ENCODE peak calls at places on chromosomes 6 and 20, in six cellular contexts. One of them, this sample, is unnamed.

GRCh38 chr6:144951730-144952437 is 666.7 kb downstream of the UTRN start:
- DNase-seq in H9: no peak
- DNase-seq in mesendoderm: peak
- DNase-seq in H1: no peak
- DNase-seq in neuronal stem cell: no peak
- DNase-seq in mesenchymal stem cell: no peak
- DNase-seq in this sample: no peak

GRCh38 chr6:23218751-23219150 is 649.4 kb downstream of the HDGFL1 start:
- DNase-seq in H1: no peak
- DNase-seq in neuronal stem cell: peak
- DNase-seq in H9: peak
- DNase-seq in mesenchymal stem cell: no peak
- DNase-seq in mesendoderm: peak
- DNase-seq in this sample: no peak

GRCh38 chr6:35071347-35071994 is 69.7 kb downstream of the TCP11 start:
- DNase-seq in mesendoderm: peak
- DNase-seq in H1: no peak
- DNase-seq in mesenchymal stem cell: no peak
- DNase-seq in neuronal stem cell: no peak
- DNase-seq in H9: no peak
- DNase-seq in this sample: no peak

GRCh38 chr6:7919871-7920270 is 9.3 kb upstream of the TXNDC5 start:
- DNase-seq in H9: no peak
- DNase-seq in mesendoderm: peak
- DNase-seq in H1: no peak
- DNase-seq in mesenchymal stem cell: peak
- DNase-seq in neuronal stem cell: no peak
- DNase-seq in this sample: no peak

GRCh38 chr20:20568604-20569205 is 143.7 kb downstream of the RALGAPA2 start:
- DNase-seq in H1: no peak
- DNase-seq in mesendoderm: peak
- DNase-seq in H9: no peak
- DNase-seq in neuronal stem cell: peak
- DNase-seq in mesenchymal stem cell: peak
- DNase-seq in this sample: peak

GRCh38 chr6:42820509-42821340 is 38.9 kb downstream of the BICRAL start:
- DNase-seq in mesendoderm: peak
- DNase-seq in H9: no peak
- DNase-seq in neuronal stem cell: no peak
- DNase-seq in mesenchymal stem cell: no peak
- DNase-seq in H1: no peak
- DNase-seq in this sample: no peak

GRCh38 chr6:104123227-104123626 is 736.5 kb downstream of the HACE1 start:
- DNase-seq in mesenchymal stem cell: no peak
- DNase-seq in mesendoderm: peak
- DNase-seq in H9: peak
- DNase-seq in neuronal stem cell: no peak
- DNase-seq in H1: no peak
- DNase-seq in this sample: no peak

GRCh38 chr6:29965873-29966601 is 23.7 kb downstream of the HLA-A start:
- DNase-seq in neuronal stem cell: no peak
- DNase-seq in H1: no peak
- DNase-seq in H9: peak
- DNase-seq in mesendoderm: peak
- DNase-seq in mesenchymal stem cell: peak
- DNase-seq in this sample: peak

GRCh38 chr6:107841265-107841650 is 17.1 kb upstream of the SCML4 start:
- DNase-seq in neuronal stem cell: no peak
- DNase-seq in mesendoderm: no peak
- DNase-seq in mesenchymal stem cell: no peak
- DNase-seq in H9: no peak
- DNase-seq in H1: no peak
- DNase-seq in this sample: no peak

GRCh38 chr20:12788936-12789335 is 219.8 kb upstream of the SPTLC3 start:
- DNase-seq in H9: no peak
- DNase-seq in mesendoderm: no peak
- DNase-seq in neuronal stem cell: no peak
- DNase-seq in H1: no peak
- DNase-seq in mesenchymal stem cell: no peak
- DNase-seq in this sample: no peak

GRCh38 chr6:157226026-157226639 is 97.2 kb downstream of the TMEM242 start:
- DNase-seq in H9: no peak
- DNase-seq in mesenchymal stem cell: peak
- DNase-seq in H1: no peak
- DNase-seq in mesendoderm: no peak
- DNase-seq in neuronal stem cell: no peak
- DNase-seq in this sample: peak

GRCh38 chr6:163793584-163793983 is 379.1 kb downstream of the QKI start:
- DNase-seq in neuronal stem cell: no peak
- DNase-seq in H1: no peak
- DNase-seq in mesenchymal stem cell: peak
- DNase-seq in mesendoderm: peak
- DNase-seq in H9: no peak
- DNase-seq in this sample: peak

GRCh38 chr6:35850209-35850608 is 45.1 kb downstream of the LHFPL5 start:
- DNase-seq in neuronal stem cell: no peak
- DNase-seq in H9: no peak
- DNase-seq in H1: no peak
- DNase-seq in mesendoderm: no peak
- DNase-seq in mesenchymal stem cell: no peak
- DNase-seq in this sample: no peak

GRCh38 chr6:75483136-75483952 is 10.3 kb downstream of the FILIP1 start:
- DNase-seq in mesenchymal stem cell: no peak
- DNase-seq in neuronal stem cell: no peak
- DNase-seq in H9: no peak
- DNase-seq in H1: no peak
- DNase-seq in mesendoderm: no peak
- DNase-seq in this sample: no peak

GRCh38 chr6:13014551-13015378 is 298.2 kb downstream of the PHACTR1 start:
- DNase-seq in H9: peak
- DNase-seq in mesendoderm: peak
- DNase-seq in neuronal stem cell: no peak
- DNase-seq in H1: no peak
- DNase-seq in mesenchymal stem cell: peak
- DNase-seq in this sample: no peak

GRCh38 chr6:11366183-11366933 is 133.9 kb upstream of the NEDD9 start:
- DNase-seq in neuronal stem cell: no peak
- DNase-seq in H9: no peak
- DNase-seq in mesendoderm: no peak
- DNase-seq in H1: no peak
- DNase-seq in mesenchymal stem cell: no peak
- DNase-seq in this sample: no peak

GRCh38 chr20:20632644-20633043 is 79.8 kb downstream of the RALGAPA2 start:
- DNase-seq in H9: no peak
- DNase-seq in mesendoderm: no peak
- DNase-seq in H1: no peak
- DNase-seq in mesenchymal stem cell: no peak
- DNase-seq in neuronal stem cell: no peak
- DNase-seq in this sample: no peak

GRCh38 chr6:17278289-17279061 is 2.7 kb upstream of the RBM24 start:
- DNase-seq in H1: no peak
- DNase-seq in H9: no peak
- DNase-seq in mesendoderm: no peak
- DNase-seq in neuronal stem cell: no peak
- DNase-seq in mesenchymal stem cell: peak
- DNase-seq in this sample: peak

GRCh38 chr20:57654998-57655811 is 35.0 kb upstream of the ZBP1 start:
- DNase-seq in neuronal stem cell: no peak
- DNase-seq in H9: peak
- DNase-seq in mesendoderm: peak
- DNase-seq in mesenchymal stem cell: no peak
- DNase-seq in H1: no peak
- DNase-seq in this sample: no peak

GRCh38 chr20:53070714-53071392 is 98.7 kb downstream of the TSHZ2 start:
- DNase-seq in mesendoderm: no peak
- DNase-seq in H1: no peak
- DNase-seq in mesenchymal stem cell: peak
- DNase-seq in H9: no peak
- DNase-seq in neuronal stem cell: no peak
- DNase-seq in this sample: no peak

GRCh38 chr6:105902401-105903031 is 183.6 kb upstream of the PRDM1 start:
- DNase-seq in neuronal stem cell: peak
- DNase-seq in H1: no peak
- DNase-seq in mesenchymal stem cell: no peak
- DNase-seq in H9: no peak
- DNase-seq in mesendoderm: no peak
- DNase-seq in this sample: peak

GRCh38 chr6:27812805-27813626 is 99.2 kb downstream of the OR2B2 start:
- DNase-seq in mesendoderm: peak
- DNase-seq in H1: no peak
- DNase-seq in mesenchymal stem cell: no peak
- DNase-seq in neuronal stem cell: no peak
- DNase-seq in H9: no peak
- DNase-seq in this sample: no peak

GRCh38 chr6:27810768-27811298 is 101.4 kb downstream of the OR2B2 start:
- DNase-seq in H9: no peak
- DNase-seq in H1: no peak
- DNase-seq in mesendoderm: peak
- DNase-seq in neuronal stem cell: no peak
- DNase-seq in mesenchymal stem cell: peak
- DNase-seq in this sample: no peak

GRCh38 chr6:27809939-27810767 is 102.0 kb downstream of the OR2B2 start:
- DNase-seq in H1: no peak
- DNase-seq in mesenchymal stem cell: peak
- DNase-seq in mesendoderm: peak
- DNase-seq in neuronal stem cell: peak
- DNase-seq in H9: peak
- DNase-seq in this sample: peak

GRCh38 chr6:27811383-27811782 is 100.8 kb downstream of the OR2B2 start:
- DNase-seq in neuronal stem cell: no peak
- DNase-seq in H9: no peak
- DNase-seq in mesenchymal stem cell: no peak
- DNase-seq in H1: no peak
- DNase-seq in mesendoderm: peak
- DNase-seq in this sample: no peak

GRCh38 chr6:27812078-27812804 is 100.0 kb downstream of the OR2B2 start:
- DNase-seq in neuronal stem cell: no peak
- DNase-seq in mesenchymal stem cell: no peak
- DNase-seq in H9: no peak
- DNase-seq in H1: no peak
- DNase-seq in mesendoderm: peak
- DNase-seq in this sample: no peak
- H2BK15ac ChIP-seq in neuronal stem cell: no peak
- H2BK15ac ChIP-seq in mesenchymal stem cell: no peak
- H2BK15ac ChIP-seq in H9: no peak
- H2BK15ac ChIP-seq in H1: no peak
- H2BK15ac ChIP-seq in mesendoderm: no peak
- H2BK15ac ChIP-seq in this sample: no peak

DNA sequence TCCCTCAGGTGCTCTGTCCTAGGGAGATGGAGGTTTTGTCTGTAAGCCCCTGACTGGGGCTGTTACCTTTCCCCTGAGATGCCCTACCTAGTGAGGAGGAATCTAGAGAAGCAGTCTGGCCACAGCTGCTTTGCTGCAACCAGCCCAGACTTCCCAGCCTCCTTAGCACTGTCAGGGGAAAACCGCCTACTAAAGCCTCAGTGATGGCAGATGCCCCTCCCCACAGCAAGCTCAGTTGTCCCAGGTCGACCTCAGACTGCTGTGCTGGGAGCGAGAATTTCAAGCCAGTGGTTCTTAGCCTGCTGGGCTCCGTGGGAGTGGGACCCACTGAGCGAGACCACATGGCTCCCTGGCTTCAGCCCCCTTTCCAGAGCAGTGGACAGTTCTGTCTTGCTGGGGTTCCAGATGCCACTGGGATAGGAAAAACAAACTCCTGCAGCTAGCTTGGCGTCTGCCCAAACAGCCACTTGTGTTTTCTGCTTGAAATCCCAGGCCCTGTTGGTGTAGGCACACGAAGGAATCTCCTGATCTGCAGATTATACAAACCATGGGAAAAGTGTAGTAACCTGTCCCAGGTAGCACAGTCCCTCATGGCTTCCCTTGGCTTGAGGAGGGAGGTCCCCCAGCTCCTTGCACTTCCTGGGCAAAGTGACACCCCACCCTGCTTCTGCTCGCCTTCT is 146.4 kb upstream of the PROKR2 start:
- DNase-seq in H9: no peak
- DNase-seq in neuronal stem cell: no peak
- DNase-seq in mesenchymal stem cell: no peak
- DNase-seq in H1: no peak
- DNase-seq in mesendoderm: no peak
- DNase-seq in this sample: no peak
- H2BK15ac ChIP-seq in H9: no peak
- H2BK15ac ChIP-seq in neuronal stem cell: no peak
- H2BK15ac ChIP-seq in mesenchymal stem cell: no peak
- H2BK15ac ChIP-seq in H1: no peak
- H2BK15ac ChIP-seq in mesendoderm: no peak
- H2BK15ac ChIP-seq in this sample: no peak

GRCh38 chr20:62838511-62838910 is 21.7 kb downstream of the COL9A3 start:
- DNase-seq in mesendoderm: no peak
- DNase-seq in neuronal stem cell: no peak
- DNase-seq in mesenchymal stem cell: no peak
- DNase-seq in H9: no peak
- DNase-seq in H1: no peak
- DNase-seq in this sample: no peak
- H2BK15ac ChIP-seq in mesendoderm: no peak
- H2BK15ac ChIP-seq in neuronal stem cell: no peak
- H2BK15ac ChIP-seq in mesenchymal stem cell: no peak
- H2BK15ac ChIP-seq in H9: no peak
- H2BK15ac ChIP-seq in H1: no peak
- H2BK15ac ChIP-seq in this sample: no peak

GRCh38 chr6:139336488-139336887 is 38.0 kb downstream of the CITED2 start:
- DNase-seq in mesenchymal stem cell: no peak
- DNase-seq in H1: no peak
- DNase-seq in mesendoderm: no peak
- DNase-seq in H9: no peak
- DNase-seq in neuronal stem cell: no peak
- DNase-seq in this sample: peak
- H2BK15ac ChIP-seq in mesenchymal stem cell: no peak
- H2BK15ac ChIP-seq in H1: no peak
- H2BK15ac ChIP-seq in mesendoderm: no peak
- H2BK15ac ChIP-seq in H9: no peak
- H2BK15ac ChIP-seq in neuronal stem cell: no peak
- H2BK15ac ChIP-seq in this sample: no peak

GRCh38 chr20:32494498-32495216 is 90.5 kb downstream of the NOL4L start:
- DNase-seq in H9: peak
- DNase-seq in mesendoderm: no peak
- DNase-seq in H1: no peak
- DNase-seq in neuronal stem cell: no peak
- DNase-seq in mesenchymal stem cell: no peak
- DNase-seq in this sample: no peak
- H2BK15ac ChIP-seq in H9: no peak
- H2BK15ac ChIP-seq in mesendoderm: no peak
- H2BK15ac ChIP-seq in H1: no peak
- H2BK15ac ChIP-seq in neuronal stem cell: no peak
- H2BK15ac ChIP-seq in mesenchymal stem cell: no peak
- H2BK15ac ChIP-seq in this sample: no peak

GRCh38 chr20:24389686-24390085 is 79.7 kb upstream of the SYNDIG1 start:
- DNase-seq in H9: peak
- DNase-seq in mesendoderm: no peak
- DNase-seq in H1: no peak
- DNase-seq in mesenchymal stem cell: no peak
- DNase-seq in neuronal stem cell: no peak
- DNase-seq in this sample: no peak
- H2BK15ac ChIP-seq in H9: no peak
- H2BK15ac ChIP-seq in mesendoderm: no peak
- H2BK15ac ChIP-seq in H1: no peak
- H2BK15ac ChIP-seq in mesenchymal stem cell: no peak
- H2BK15ac ChIP-seq in neuronal stem cell: no peak
- H2BK15ac ChIP-seq in this sample: no peak